ENCODE peak calls at places on chromosomes 4 and X, in six cellular contexts. One of them, this sample, is unnamed.

GRCh38 chrX:46698691-46699090 is 60.2 kb downstream of the SLC9A7 start:
- DNase-seq in sigmoid colon: no peak
- DNase-seq in stomach: no peak
- DNase-seq in suprapubic skin: no peak
- DNase-seq in K562: no peak
- DNase-seq in transverse colon: no peak
- DNase-seq in this sample: no peak

GRCh38 chrX:127389900-127390299 is 570.4 kb downstream of the PRR32 start:
- DNase-seq in sigmoid colon: no peak
- DNase-seq in stomach: no peak
- DNase-seq in suprapubic skin: no peak
- DNase-seq in K562: no peak
- DNase-seq in transverse colon: no peak
- DNase-seq in this sample: no peak

GRCh38 chrX:155949098-155949497 is 48.4 kb upstream of the IL9R start:
- DNase-seq in sigmoid colon: no peak
- DNase-seq in stomach: no peak
- DNase-seq in suprapubic skin: no peak
- DNase-seq in K562: no peak
- DNase-seq in transverse colon: no peak
- DNase-seq in this sample: no peak

GRCh38 chrX:44935640-44936039 is 62.7 kb downstream of the KDM6A start:
- DNase-seq in sigmoid colon: no peak
- DNase-seq in stomach: no peak
- DNase-seq in suprapubic skin: no peak
- DNase-seq in K562: no peak
- DNase-seq in transverse colon: no peak
- DNase-seq in this sample: no peak

GRCh38 chr4:40046311-40046980 is 10.2 kb upstream of the N4BP2 start:
- DNase-seq in sigmoid colon: no peak
- DNase-seq in stomach: peak
- DNase-seq in suprapubic skin: no peak
- DNase-seq in K562: no peak
- DNase-seq in transverse colon: peak
- DNase-seq in this sample: no peak

GRCh38 chr4:16253127-16253960 is 27.1 kb upstream of the TAPT1 start:
- DNase-seq in sigmoid colon: no peak
- DNase-seq in stomach: no peak
- DNase-seq in suprapubic skin: no peak
- DNase-seq in K562: no peak
- DNase-seq in transverse colon: no peak
- DNase-seq in this sample: no peak

GRCh38 chr4:123588631-123589223 is 192.1 kb downstream of the SPRY1 start:
- DNase-seq in sigmoid colon: no peak
- DNase-seq in stomach: no peak
- DNase-seq in suprapubic skin: no peak
- DNase-seq in K562: no peak
- DNase-seq in transverse colon: peak
- DNase-seq in this sample: no peak

GRCh38 chr4:36493240-36493639 is 211.8 kb downstream of the DTHD1 start:
- DNase-seq in sigmoid colon: no peak
- DNase-seq in stomach: no peak
- DNase-seq in suprapubic skin: no peak
- DNase-seq in K562: no peak
- DNase-seq in transverse colon: no peak
- DNase-seq in this sample: no peak

GRCh38 chrX:129577473-129577872 is 37.4 kb downstream of the OCRL start:
- DNase-seq in sigmoid colon: no peak
- DNase-seq in stomach: no peak
- DNase-seq in suprapubic skin: no peak
- DNase-seq in K562: peak
- DNase-seq in transverse colon: no peak
- DNase-seq in this sample: no peak

GRCh38 chrX:69280956-69281355 is 115.7 kb upstream of the PJA1 start:
- DNase-seq in sigmoid colon: no peak
- DNase-seq in stomach: no peak
- DNase-seq in suprapubic skin: no peak
- DNase-seq in K562: no peak
- DNase-seq in transverse colon: no peak
- DNase-seq in this sample: no peak

GRCh38 chr4:22688236-22688635 is 4.5 kb upstream of the GBA3 start:
- DNase-seq in sigmoid colon: no peak
- DNase-seq in stomach: no peak
- DNase-seq in suprapubic skin: no peak
- DNase-seq in K562: no peak
- DNase-seq in transverse colon: no peak
- DNase-seq in this sample: no peak

GRCh38 chr4:168586926-168587325 is 90.1 kb downstream of the PALLD start:
- DNase-seq in sigmoid colon: no peak
- DNase-seq in stomach: no peak
- DNase-seq in suprapubic skin: no peak
- DNase-seq in K562: no peak
- DNase-seq in transverse colon: no peak
- DNase-seq in this sample: no peak

GRCh38 chrX:139554367-139554766 is 23.8 kb downstream of the F9 start:
- DNase-seq in sigmoid colon: no peak
- DNase-seq in stomach: no peak
- DNase-seq in suprapubic skin: no peak
- DNase-seq in K562: no peak
- DNase-seq in transverse colon: no peak
- DNase-seq in this sample: no peak

GRCh38 chrX:124747295-124747694 is 400.9 kb downstream of the SH2D1A start:
- DNase-seq in sigmoid colon: no peak
- DNase-seq in stomach: no peak
- DNase-seq in suprapubic skin: no peak
- DNase-seq in K562: no peak
- DNase-seq in transverse colon: no peak
- DNase-seq in this sample: no peak

GRCh38 chrX:135985123-135985973 is at the start of gene SLC9A6:
- DNase-seq in sigmoid colon: peak
- DNase-seq in stomach: peak
- DNase-seq in suprapubic skin: peak
- DNase-seq in K562: peak
- DNase-seq in transverse colon: peak
- DNase-seq in this sample: peak

GRCh38 chr4:105061136-105061696 is 85.5 kb upstream of the TET2 start:
- DNase-seq in sigmoid colon: no peak
- DNase-seq in stomach: no peak
- DNase-seq in suprapubic skin: no peak
- DNase-seq in K562: no peak
- DNase-seq in transverse colon: peak
- DNase-seq in this sample: no peak

GRCh38 chrX:115958687-115959359 is 211.7 kb upstream of the AGTR2 start:
- DNase-seq in sigmoid colon: no peak
- DNase-seq in stomach: no peak
- DNase-seq in suprapubic skin: no peak
- DNase-seq in K562: no peak
- DNase-seq in transverse colon: no peak
- DNase-seq in this sample: no peak

GRCh38 chrX:42396136-42396535 is 381.8 kb downstream of the PPP1R2C start:
- DNase-seq in sigmoid colon: no peak
- DNase-seq in stomach: no peak
- DNase-seq in suprapubic skin: no peak
- DNase-seq in K562: no peak
- DNase-seq in transverse colon: peak
- DNase-seq in this sample: no peak

GRCh38 chr4:165974647-165975335 is 101.8 kb downstream of the TLL1 start:
- DNase-seq in sigmoid colon: no peak
- DNase-seq in stomach: no peak
- DNase-seq in suprapubic skin: no peak
- DNase-seq in K562: no peak
- DNase-seq in transverse colon: no peak
- DNase-seq in this sample: no peak

GRCh38 chr4:182898479-182898799 is 18.7 kb downstream of the DCTD start:
- DNase-seq in sigmoid colon: no peak
- DNase-seq in stomach: no peak
- DNase-seq in suprapubic skin: no peak
- DNase-seq in K562: no peak
- DNase-seq in transverse colon: no peak
- DNase-seq in this sample: no peak

GRCh38 chr4:186852078-186852420 is 128.4 kb upstream of the FAT1 start:
- DNase-seq in sigmoid colon: no peak
- DNase-seq in stomach: no peak
- DNase-seq in suprapubic skin: no peak
- DNase-seq in K562: no peak
- DNase-seq in transverse colon: no peak
- DNase-seq in this sample: no peak

GRCh38 chrX:68650491-68650890 is 3.0 kb downstream of the STARD8 start:
- DNase-seq in sigmoid colon: no peak
- DNase-seq in stomach: no peak
- DNase-seq in suprapubic skin: no peak
- DNase-seq in K562: no peak
- DNase-seq in transverse colon: no peak
- DNase-seq in this sample: no peak

GRCh38 chr4:101020956-101021355 is 326.4 kb downstream of the PPP3CA start:
- DNase-seq in sigmoid colon: no peak
- DNase-seq in stomach: no peak
- DNase-seq in suprapubic skin: no peak
- DNase-seq in K562: no peak
- DNase-seq in transverse colon: no peak
- DNase-seq in this sample: no peak
- TF ChIP-seq POLR2AphosphoS5 in sigmoid colon: peak
- TF ChIP-seq POLR2AphosphoS5 in stomach: no peak
- TF ChIP-seq POLR2AphosphoS5 in suprapubic skin: no peak
- TF ChIP-seq POLR2AphosphoS5 in K562: no peak
- TF ChIP-seq POLR2AphosphoS5 in transverse colon: peak
- TF ChIP-seq POLR2AphosphoS5 in this sample: no peak

GRCh38 chr4:102519925-102520324 is 18.8 kb downstream of the NFKB1 start:
- DNase-seq in sigmoid colon: no peak
- DNase-seq in stomach: no peak
- DNase-seq in suprapubic skin: no peak
- DNase-seq in K562: no peak
- DNase-seq in transverse colon: no peak
- DNase-seq in this sample: no peak
- H3K4me3 ChIP-seq in sigmoid colon: no peak
- H3K4me3 ChIP-seq in stomach: no peak
- H3K4me3 ChIP-seq in suprapubic skin: no peak
- H3K4me3 ChIP-seq in K562: no peak
- H3K4me3 ChIP-seq in transverse colon: no peak
- H3K4me3 ChIP-seq in this sample: no peak

GRCh38 chrX:23907106-23907495 is 637 bp downstream of the APOO start:
- DNase-seq in sigmoid colon: no peak
- DNase-seq in stomach: no peak
- DNase-seq in suprapubic skin: no peak
- DNase-seq in K562: peak
- DNase-seq in transverse colon: no peak
- DNase-seq in this sample: no peak
- H3K27ac ChIP-seq in sigmoid colon: peak
- H3K27ac ChIP-seq in stomach: peak
- H3K27ac ChIP-seq in suprapubic skin: peak
- H3K27ac ChIP-seq in K562: peak
- H3K27ac ChIP-seq in transverse colon: peak
- H3K27ac ChIP-seq in this sample: peak

GRCh38 chr4:25956260-25956659 is 42.2 kb downstream of the SMIM20 start:
- DNase-seq in sigmoid colon: no peak
- DNase-seq in stomach: no peak
- DNase-seq in suprapubic skin: no peak
- DNase-seq in K562: no peak
- DNase-seq in transverse colon: no peak
- DNase-seq in this sample: no peak
- TF ChIP-seq POLR2AphosphoS5 in sigmoid colon: no peak
- TF ChIP-seq POLR2AphosphoS5 in stomach: no peak
- TF ChIP-seq POLR2AphosphoS5 in suprapubic skin: no peak
- TF ChIP-seq POLR2AphosphoS5 in K562: no peak
- TF ChIP-seq POLR2AphosphoS5 in transverse colon: no peak
- TF ChIP-seq POLR2AphosphoS5 in this sample: no peak

DNA sequence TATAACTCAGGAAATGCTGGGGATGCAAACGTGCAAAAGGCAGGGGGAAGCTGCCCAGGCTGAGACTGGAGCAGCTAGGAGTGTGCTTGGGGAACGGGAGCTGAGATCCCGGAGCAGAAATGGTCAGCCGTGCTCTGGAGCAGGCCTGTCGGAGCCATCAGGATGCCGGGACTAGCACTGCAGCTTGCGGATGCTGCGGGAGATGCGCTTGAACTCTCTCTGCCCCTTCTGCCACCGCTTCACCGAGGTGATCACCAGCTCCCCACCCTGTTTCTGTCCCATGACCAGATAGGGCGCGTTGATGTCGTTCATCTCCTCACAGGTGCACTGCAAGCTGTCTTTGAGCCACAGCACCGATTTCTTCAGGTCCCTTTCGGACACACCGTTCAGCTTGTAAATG is 7.6 kb downstream of the SFRP2 start:
- DNase-seq in sigmoid colon: no peak
- DNase-seq in stomach: no peak
- DNase-seq in suprapubic skin: no peak
- DNase-seq in K562: no peak
- DNase-seq in transverse colon: no peak
- DNase-seq in this sample: no peak
- H3K4me3 ChIP-seq in sigmoid colon: no peak
- H3K4me3 ChIP-seq in stomach: no peak
- H3K4me3 ChIP-seq in suprapubic skin: no peak
- H3K4me3 ChIP-seq in K562: no peak
- H3K4me3 ChIP-seq in transverse colon: no peak
- H3K4me3 ChIP-seq in this sample: no peak

This sample was measured in breast epithelium.